ENCODE peak calls at places on chromosomes 5 and 9, in ten cellular contexts. J, G, Y, F, C, B, M, L, R and H are unnamed samples.

GRCh38 chr9:100473271-100474081 is 527 bp downstream of the TMEFF1 start:
- DNase-seq in Y (peak), F (peak), J (peak), G (peak), B (peak), C (peak), M (no peak), R (peak), L (no peak), H (no peak)

GRCh38 chr5:91332267-91333044 is 50.7 kb downstream of the ARRDC3 start:
- DNase-seq in Y (no peak), L (no peak), C (no peak), F (peak), G (no peak), R (no peak), B (peak), J (no peak), M (peak), H (no peak)

GRCh38 chr5:123157797-123158528 is 68.9 kb downstream of the PRDM6 start:
- DNase-seq in F (no peak), Y (no peak), M (no peak), J (no peak), B (peak), R (no peak), L (no peak), C (no peak), G (no peak), H (peak)

GRCh38 chr5:180026320-180026719 is 45.2 kb downstream of the RNF130 start:
- DNase-seq in L (no peak), Y (no peak), J (no peak), C (no peak), B (peak), M (peak), G (no peak), F (no peak), R (no peak), H (no peak)

GRCh38 chr5:60738461-60738860 is 38.5 kb upstream of the DEPDC1B start:
- DNase-seq in F (no peak), C (no peak), Y (no peak), L (no peak), B (no peak), G (no peak), J (no peak), R (no peak), M (no peak), H (no peak)

GRCh38 chr5:137826067-137826466 is 41.6 kb upstream of the MYOT start:
- DNase-seq in L (no peak), B (no peak), J (no peak), R (no peak), F (no peak), C (no peak), Y (no peak), G (no peak), M (no peak), H (no peak)

GRCh38 chr5:27702339-27702820 is 664.0 kb upstream of the CDH9 start:
- DNase-seq in J (no peak), G (no peak), L (no peak), Y (no peak), F (peak), B (no peak), M (peak), C (no peak), R (no peak), H (peak)

GRCh38 chr5:130874861-130875419 is 290.1 kb downstream of the HINT1 start:
- DNase-seq in J (no peak), R (no peak), F (no peak), Y (no peak), B (no peak), G (no peak), C (no peak), L (no peak), M (no peak), H (no peak)

GRCh38 chr9:26462213-26462612 is 430.4 kb downstream of the CAAP1 start:
- DNase-seq in Y (no peak), G (no peak), F (no peak), R (no peak), C (no peak), M (peak), B (peak), L (no peak), J (no peak), H (no peak)

GRCh38 chr9:127159949-127160610 is 37.6 kb upstream of the ANGPTL2 start:
- DNase-seq in C (peak), G (no peak), B (no peak), L (peak), Y (no peak), F (no peak), J (peak), R (no peak), M (no peak), H (no peak)

GRCh38 chr5:98977723-98978122 is 48.9 kb upstream of the CHD1 start:
- DNase-seq in B (peak), L (peak), C (no peak), F (no peak), M (no peak), G (no peak), R (no peak), J (no peak), Y (no peak), H (no peak)

GRCh38 chr9:16866542-16866941 is 3.9 kb downstream of the BNC2 start:
- DNase-seq in Y (no peak), B (no peak), R (no peak), C (no peak), M (no peak), J (no peak), L (no peak), F (no peak), G (no peak), H (no peak)

GRCh38 chr5:168270446-168270845 is 21.0 kb upstream of the WWC1 start:
- DNase-seq in F (no peak), B (no peak), J (no peak), G (no peak), R (no peak), Y (no peak), M (no peak), C (no peak), L (no peak), H (no peak)

GRCh38 chr5:65068410-65068809 is 299.7 kb downstream of the CWC27 start:
- DNase-seq in Y (no peak), G (no peak), J (no peak), C (no peak), M (no peak), B (no peak), R (no peak), L (no peak), F (no peak), H (no peak)

GRCh38 chr5:42672925-42673324 is 83.7 kb upstream of the CCDC152 start:
- DNase-seq in Y (no peak), B (no peak), F (no peak), M (no peak), G (no peak), C (no peak), J (no peak), L (no peak), R (no peak), H (no peak)

GRCh38 chr9:34463098-34463900 is 4.7 kb downstream of the DNAI1 start:
- DNase-seq in F (peak), Y (no peak), J (no peak), L (no peak), B (peak), M (no peak), R (no peak), G (peak), C (no peak), H (no peak)

GRCh38 chr9:22813520-22813919 is 366.9 kb downstream of the DMRTA1 start:
- DNase-seq in Y (no peak), M (no peak), L (no peak), C (no peak), B (no peak), G (no peak), F (no peak), R (no peak), J (no peak), H (no peak)

GRCh38 chr5:145978171-145978570 is 41.8 kb downstream of the SH3RF2 start:
- DNase-seq in G (no peak), R (no peak), F (no peak), C (no peak), L (no peak), J (no peak), M (no peak), B (no peak), Y (no peak), H (no peak)

GRCh38 chr9:108139900-108140299 is 650.3 kb upstream of the KLF4 start:
- DNase-seq in M (no peak), G (no peak), R (no peak), Y (no peak), L (no peak), B (no peak), F (no peak), J (no peak), C (no peak), H (no peak)

GRCh38 chr5:135850231-135850630 is 15.8 kb downstream of the SLC25A48 start:
- DNase-seq in Y (no peak), L (no peak), M (no peak), J (no peak), R (no peak), B (no peak), G (no peak), F (no peak), C (no peak), H (no peak)

GRCh38 chr9:110802416-110803035 is 133.9 kb downstream of the MUSK start:
- DNase-seq in B (peak), J (no peak), M (no peak), R (no peak), F (no peak), L (no peak), C (no peak), Y (no peak), G (no peak), H (no peak)

GRCh38 chr5:149837680-149838269 is 106.8 kb downstream of the PDE6A start:
- DNase-seq in L (peak), G (peak), Y (no peak), C (peak), M (no peak), F (peak), B (peak), J (peak), R (no peak), H (no peak)

GRCh38 chr9:85524531-85524930 is 217.2 kb downstream of the AGTPBP1 start:
- DNase-seq in M (no peak), F (no peak), R (no peak), B (no peak), L (no peak), Y (no peak), G (no peak), C (no peak), J (no peak), H (no peak)

GRCh38 chr5:144144956-144145751 is 25.3 kb downstream of the YIPF5 start:
- DNase-seq in G (no peak), J (no peak), C (no peak), R (no peak), B (no peak), M (no peak), Y (no peak), F (no peak), L (no peak), H (no peak)

GRCh38 chr9:112894699-112895098 is 4.0 kb upstream of the SLC46A2 start:
- DNase-seq in R (no peak), J (no peak), M (no peak), B (no peak), L (no peak), Y (no peak), F (no peak), G (no peak), C (no peak), H (no peak)

GRCh38 chr9:123081824-123082223 is 48.4 kb downstream of the GPR21 start:
- DNase-seq in Y (no peak), C (peak), J (no peak), B (peak), M (no peak), R (no peak), G (no peak), F (peak), L (no peak), H (no peak)

GRCh38 chr9:17600962-17601593 is 22.2 kb downstream of the SH3GL2 start:
- DNase-seq in M (no peak), J (no peak), C (no peak), L (no peak), G (no peak), F (no peak), R (no peak), B (peak), Y (no peak), H (no peak)

GRCh38 chr9:136625101-136626065 is 37.3 kb upstream of the EGFL7 start:
- DNase-seq in G (peak), J (peak), C (peak), F (peak), M (no peak), Y (peak), R (peak), B (peak), L (no peak), H (no peak)

GRCh38 chr9:135983745-135984710 is 22.9 kb upstream of the UBAC1 start:
- DNase-seq in R (no peak), L (no peak), G (no peak), Y (no peak), C (no peak), B (peak), J (no peak), M (no peak), F (no peak), H (no peak)

GRCh38 chr5:41181691-41182564 is 31.4 kb downstream of the C6 start:
- DNase-seq in R (no peak), B (no peak), M (no peak), C (no peak), Y (no peak), L (no peak), F (no peak), G (no peak), J (no peak), H (no peak)

GRCh38 chr9:134227451-134228411 is 63.4 kb upstream of the RNU6ATAC start:
- DNase-seq in C (no peak), B (no peak), F (no peak), G (no peak), Y (no peak), L (no peak), J (no peak), R (peak), M (no peak), H (no peak)

GRCh38 chr9:87801013-87801412 is 75.1 kb downstream of the CTSL start:
- DNase-seq in F (no peak), G (no peak), M (no peak), R (no peak), Y (no peak), J (no peak), C (no peak), B (no peak), L (no peak), H (no peak)

GRCh38 chr5:154240595-154240994 is 50.1 kb downstream of the GALNT10 start:
- DNase-seq in R (no peak), M (no peak), B (no peak), Y (no peak), G (no peak), J (no peak), L (no peak), C (no peak), F (no peak), H (no peak)
- TF ChIP-seq CTCF in R (no peak), M (no peak), B (no peak), Y (no peak), G (no peak), J (no peak), L (no peak), C (no peak), F (no peak), H (no peak)

DNA sequence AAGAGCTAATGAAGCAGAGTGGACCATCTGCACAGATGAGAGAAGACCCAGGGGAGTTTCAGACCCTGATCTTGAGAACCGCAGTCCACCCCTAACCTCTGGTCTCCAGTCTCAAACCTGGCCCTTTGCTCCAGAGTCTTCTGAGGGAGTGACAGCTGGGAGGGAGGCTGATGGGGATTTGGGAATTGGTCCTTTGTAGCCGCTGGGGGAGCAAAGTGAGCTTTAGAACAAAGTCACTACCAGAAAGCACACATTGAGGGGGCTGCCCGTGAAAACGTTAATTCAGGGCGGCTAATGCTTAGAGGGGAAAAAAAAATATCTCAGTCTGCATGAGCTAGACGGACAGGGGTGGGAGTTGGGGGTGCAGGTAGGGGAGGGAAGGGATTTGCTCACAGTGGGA is 123.2 kb upstream of the RETREG1 start:
- DNase-seq in R (no peak), J (no peak), Y (no peak), B (no peak), M (no peak), G (no peak), C (no peak), L (no peak), F (no peak), H (no peak)
- H3K4me3 ChIP-seq in R (no peak), J (no peak), Y (no peak), B (no peak), M (no peak), G (peak), C (no peak), L (no peak), F (no peak), H (no peak)

GRCh38 chr5:54718647-54719046 is 201.1 kb downstream of the SNX18 start:
- DNase-seq in G (no peak), R (no peak), J (no peak), C (no peak), M (no peak), F (no peak), B (no peak), L (no peak), Y (peak), H (no peak)

GRCh38 chr5:54717870-54718269 is 200.3 kb downstream of the SNX18 start:
- DNase-seq in J (no peak), G (no peak), B (no peak), C (no peak), R (no peak), Y (no peak), M (no peak), L (no peak), F (no peak), H (no peak)

GRCh38 chr5:54720346-54720745 is 202.8 kb downstream of the SNX18 start:
- DNase-seq in J (no peak), L (no peak), Y (no peak), B (no peak), R (no peak), F (no peak), G (no peak), C (no peak), M (no peak), H (no peak)

GRCh38 chr5:54717459-54717858 is 199.9 kb downstream of the SNX18 start:
- DNase-seq in Y (no peak), C (no peak), B (no peak), L (no peak), F (no peak), R (no peak), J (no peak), M (no peak), G (no peak), H (no peak)

DNA sequence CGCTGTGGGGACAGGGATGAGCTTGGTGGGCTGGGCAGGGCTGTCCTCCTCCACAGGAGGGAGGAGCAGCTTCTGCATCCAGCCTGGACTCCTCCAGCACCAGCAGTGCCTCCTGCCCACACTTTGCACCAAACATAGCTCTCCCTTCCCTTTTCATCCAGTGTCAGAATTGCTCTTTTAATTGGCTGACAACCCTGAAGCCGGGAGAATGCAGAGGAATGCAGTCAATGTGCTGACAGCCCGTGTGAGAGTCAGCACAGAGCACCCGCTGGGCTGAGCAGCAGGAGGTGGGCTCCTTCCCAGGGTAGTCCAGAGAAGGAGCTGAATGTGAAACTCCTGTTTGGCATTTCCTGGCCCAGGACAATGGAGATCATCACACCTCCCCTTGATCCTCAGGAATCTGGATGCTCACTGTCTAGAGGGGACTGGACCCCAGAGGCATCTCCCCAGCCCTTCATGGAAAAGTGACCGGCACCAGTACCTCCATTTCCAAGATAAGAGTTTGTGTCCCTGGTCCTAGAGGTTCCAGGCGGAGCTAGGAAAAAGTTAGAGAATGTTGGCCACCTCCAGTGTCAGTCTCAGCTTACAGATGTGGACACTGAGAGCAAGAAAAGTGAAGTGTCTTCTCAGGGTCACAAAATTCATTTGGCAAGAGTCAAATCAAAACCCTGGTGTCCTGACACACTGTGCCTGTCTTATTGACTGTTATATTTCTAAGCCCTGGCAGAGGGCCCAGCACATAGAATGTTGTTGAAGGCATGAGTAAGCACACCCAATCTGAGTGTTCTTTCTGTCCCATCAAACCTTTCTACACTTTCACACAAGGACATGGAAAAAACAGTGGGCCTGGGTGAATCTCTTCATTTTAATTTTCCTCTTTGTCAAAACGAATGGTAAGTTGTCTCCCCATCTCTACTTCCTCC is 202.1 kb downstream of the SNX18 start:
- DNase-seq in B (peak), Y (peak), M (peak), R (no peak), G (no peak), L (no peak), J (no peak), C (no peak), F (no peak), H (peak)
- TF ChIP-seq CTCF in B (no peak), Y (no peak), M (no peak), R (no peak), G (no peak), L (no peak), J (no peak), C (no peak), F (no peak), H (no peak)

GRCh38 chr5:132256783-132257130 is 739 bp upstream of the PDLIM4 start:
- DNase-seq in J (no peak), R (no peak), F (no peak), C (no peak), G (no peak), B (no peak), M (no peak), L (no peak), Y (no peak), H (no peak)
- H3K4me3 ChIP-seq in J (peak), R (no peak), F (no peak), C (no peak), G (no peak), B (peak), M (no peak), L (peak), Y (peak), H (peak)

GRCh38 chr9:6106576-6107339 is 91.3 kb upstream of the RANBP6 start:
- DNase-seq in J (no peak), F (peak), G (no peak), C (peak), R (no peak), Y (no peak), L (no peak), M (no peak), B (peak), H (no peak)
- TF ChIP-seq CTCF in J (no peak), F (peak), G (no peak), C (peak), R (peak), Y (peak), L (peak), M (peak), B (peak), H (peak)

GRCh38 chr9:120869726-120870125 is 7.3 kb downstream of the PHF19 start:
- DNase-seq in C (no peak), J (peak), F (no peak), G (no peak), M (no peak), R (peak), Y (no peak), B (no peak), L (no peak), H (no peak)
- H3K4me3 ChIP-seq in C (no peak), J (no peak), F (no peak), G (peak), M (no peak), R (no peak), Y (no peak), B (no peak), L (peak), H (no peak)

GRCh38 chr9:79155308-79155707 is 416.5 kb upstream of the TLE4 start:
- DNase-seq in R (no peak), M (no peak), J (no peak), L (no peak), C (no peak), F (no peak), B (no peak), Y (no peak), G (no peak), H (no peak)
- TF ChIP-seq CTCF in R (no peak), M (no peak), J (no peak), L (no peak), C (no peak), F (no peak), B (peak), Y (no peak), G (no peak), H (no peak)

GRCh38 chr9:37902804-37903580 is 935 bp downstream of the SLC25A51 start:
- DNase-seq in Y (no peak), M (no peak), F (no peak), C (no peak), L (no peak), B (peak), J (no peak), R (no peak), G (no peak), H (no peak)

GRCh38 chr9:37903581-37903830 is 421 bp downstream of the SLC25A51 start:
- DNase-seq in R (no peak), Y (no peak), C (no peak), J (no peak), M (no peak), G (no peak), B (no peak), F (peak), L (no peak), H (no peak)

GRCh38 chr9:37904647-37905505 is 949 bp upstream of the SLC25A51 start:
- DNase-seq in B (no peak), J (no peak), C (no peak), F (no peak), L (no peak), G (no peak), M (no peak), R (no peak), Y (no peak), H (no peak)

GRCh38 chr9:37903831-37904646 is at the start of gene SLC25A51:
- DNase-seq in F (peak), C (peak), M (no peak), Y (peak), L (peak), B (peak), G (peak), J (peak), R (peak), H (no peak)

GRCh38 chr9:37902131-37902530 is 1.8 kb downstream of the SLC25A51 start:
- DNase-seq in C (no peak), G (no peak), J (no peak), L (no peak), R (no peak), M (no peak), F (no peak), B (no peak), Y (no peak), H (no peak)
- H3K4me3 ChIP-seq in C (no peak), G (peak), J (no peak), L (no peak), R (no peak), M (no peak), F (no peak), B (peak), Y (no peak), H (no peak)

GRCh38 chr5:19261879-19262278 is 726.1 kb downstream of the CDH18 start:
- DNase-seq in L (no peak), B (no peak), C (no peak), Y (no peak), J (no peak), F (no peak), G (no peak), R (no peak), M (no peak), H (no peak)
- TF ChIP-seq CTCF in L (no peak), B (no peak), C (no peak), Y (no peak), J (no peak), F (no peak), G (no peak), R (no peak), M (no peak), H (no peak)